ENCODE peak calls at places on chromosomes 5 and 9, in eight cellular contexts. M, K, H, T, D, G, S and I are unnamed samples.

GRCh38 chr9:93612796-93613154 is 36.4 kb downstream of the PHF2 start:
- DNase-seq in S (no peak), T (no peak), G (no peak), K (no peak), D (no peak), H (no peak), M (no peak), I (peak)

GRCh38 chr9:6414291-6414690 is 1.3 kb downstream of the UHRF2 start:
- DNase-seq in M (no peak), D (no peak), S (no peak), K (no peak), H (no peak), G (no peak), T (no peak), I (no peak)

GRCh38 chr5:74660146-74660545 is 19.6 kb upstream of the ENC1 start:
- DNase-seq in D (no peak), S (no peak), T (no peak), G (no peak), K (no peak), H (no peak), M (no peak), I (no peak)

GRCh38 chr9:101705135-101705661 is 33.2 kb downstream of the GRIN3A start:
- DNase-seq in K (no peak), H (no peak), G (no peak), D (no peak), S (no peak), T (no peak), M (peak), I (peak)

GRCh38 chr5:19001527-19001926 is 986.5 kb downstream of the CDH18 start:
- DNase-seq in S (no peak), G (no peak), M (no peak), H (no peak), D (no peak), T (no peak), K (no peak), I (no peak)

GRCh38 chr5:170278611-170279500 is 18.7 kb downstream of the LCP2 start:
- DNase-seq in T (no peak), S (peak), M (no peak), G (no peak), K (no peak), D (no peak), H (peak), I (peak)

GRCh38 chr9:82108881-82109280 is 120.3 kb downstream of the SPATA31D1 start:
- DNase-seq in T (no peak), D (no peak), G (no peak), M (no peak), S (no peak), K (no peak), H (no peak), I (no peak)

GRCh38 chr9:70111042-70111602 is 67.5 kb downstream of the MAMDC2 start:
- DNase-seq in H (peak), S (peak), K (peak), G (peak), T (peak), M (peak), D (peak), I (peak)

GRCh38 chr5:139708434-139708849 is 60.3 kb downstream of the CXXC5 start:
- DNase-seq in D (no peak), T (no peak), H (no peak), M (no peak), G (no peak), S (no peak), K (no peak), I (no peak)

GRCh38 chr9:113511856-113512761 is 48.6 kb downstream of the RGS3 start:
- DNase-seq in T (no peak), G (no peak), K (peak), S (no peak), M (no peak), H (no peak), D (no peak), I (peak)

GRCh38 chr9:86324308-86324707 is 29.9 kb downstream of the TUT7 start:
- DNase-seq in K (no peak), H (no peak), G (no peak), T (no peak), M (no peak), S (no peak), D (no peak), I (no peak)

GRCh38 chr5:153496835-153497234 is 6.4 kb downstream of the GRIA1 start:
- DNase-seq in K (no peak), S (no peak), H (no peak), T (peak), M (no peak), D (no peak), G (no peak), I (no peak)

GRCh38 chr9:135282001-135282731 is 194.7 kb downstream of the OLFM1 start:
- DNase-seq in M (peak), G (peak), K (peak), S (peak), D (peak), H (peak), T (peak), I (no peak)

GRCh38 chr5:125587631-125588030 is 835.6 kb upstream of the GRAMD2B start:
- DNase-seq in H (no peak), G (no peak), T (no peak), S (no peak), K (no peak), M (no peak), D (no peak), I (no peak)

GRCh38 chr9:116336133-116336862 is 182.7 kb downstream of the PAPPA start:
- DNase-seq in H (no peak), K (no peak), T (no peak), M (no peak), D (peak), S (no peak), G (no peak), I (no peak)

GRCh38 chr5:922745-923472 is 30.2 kb downstream of the TRIP13 start:
- DNase-seq in D (no peak), K (no peak), M (no peak), H (no peak), S (no peak), G (no peak), T (no peak), I (peak)

GRCh38 chr9:95104966-95105365 is 212.5 kb downstream of the FANCC start:
- DNase-seq in T (no peak), G (no peak), H (peak), D (no peak), S (no peak), K (no peak), M (peak), I (no peak)

GRCh38 chr5:52283221-52283620 is 504.5 kb upstream of the ITGA1 start:
- DNase-seq in K (no peak), S (no peak), M (no peak), T (no peak), H (no peak), D (no peak), G (no peak), I (no peak)

GRCh38 chr5:885127-885442 is 7.5 kb downstream of the BRD9 start:
- DNase-seq in G (no peak), D (no peak), K (no peak), H (peak), M (no peak), T (no peak), S (no peak), I (peak)

GRCh38 chr9:77475641-77476473 is 172.3 kb downstream of the GNA14 start:
- DNase-seq in D (no peak), M (no peak), K (no peak), T (no peak), G (no peak), S (no peak), H (no peak), I (no peak)

GRCh38 chr5:163867738-163868137 is 362.3 kb downstream of the MAT2B start:
- DNase-seq in D (no peak), T (no peak), S (no peak), G (no peak), H (no peak), K (no peak), M (no peak), I (no peak)

GRCh38 chr5:1445313-1445894 is at the start of gene SLC6A3:
- DNase-seq in S (no peak), D (no peak), T (no peak), G (peak), H (no peak), K (no peak), M (peak), I (no peak)

GRCh38 chr5:33565304-33565703 is 124.5 kb downstream of the TARS1 start:
- DNase-seq in D (no peak), T (no peak), K (no peak), M (no peak), H (peak), S (no peak), G (peak), I (no peak)

GRCh38 chr9:93955356-93956182 is 414 bp upstream of the BARX1 start:
- DNase-seq in S (no peak), M (no peak), K (no peak), H (no peak), T (no peak), G (no peak), D (no peak), I (no peak)

GRCh38 chr5:68376931-68377330 is 161.4 kb downstream of the PIK3R1 start:
- DNase-seq in S (no peak), G (no peak), K (no peak), T (no peak), D (no peak), H (no peak), M (no peak), I (no peak)

GRCh38 chr9:72996106-72996505 is 43.3 kb upstream of the ALDH1A1 start:
- DNase-seq in H (no peak), M (no peak), G (no peak), D (no peak), K (no peak), S (no peak), T (no peak), I (no peak)

GRCh38 chr5:141041427-141041785 is 9.8 kb upstream of the PCDHB1 start:
- DNase-seq in G (no peak), D (no peak), M (no peak), S (no peak), T (no peak), K (no peak), H (no peak), I (no peak)

GRCh38 chr5:141039061-141039460 is 12.1 kb upstream of the PCDHB1 start:
- DNase-seq in D (no peak), K (no peak), T (no peak), M (no peak), H (no peak), S (no peak), G (no peak), I (no peak)

GRCh38 chr5:141040093-141040762 is 10.9 kb upstream of the PCDHB1 start:
- DNase-seq in S (peak), K (peak), G (no peak), D (no peak), T (peak), H (no peak), M (no peak), I (no peak)

GRCh38 chr5:141039517-141039916 is 11.7 kb upstream of the PCDHB1 start:
- DNase-seq in K (no peak), D (no peak), M (no peak), G (no peak), H (no peak), T (no peak), S (no peak), I (no peak)

DNA sequence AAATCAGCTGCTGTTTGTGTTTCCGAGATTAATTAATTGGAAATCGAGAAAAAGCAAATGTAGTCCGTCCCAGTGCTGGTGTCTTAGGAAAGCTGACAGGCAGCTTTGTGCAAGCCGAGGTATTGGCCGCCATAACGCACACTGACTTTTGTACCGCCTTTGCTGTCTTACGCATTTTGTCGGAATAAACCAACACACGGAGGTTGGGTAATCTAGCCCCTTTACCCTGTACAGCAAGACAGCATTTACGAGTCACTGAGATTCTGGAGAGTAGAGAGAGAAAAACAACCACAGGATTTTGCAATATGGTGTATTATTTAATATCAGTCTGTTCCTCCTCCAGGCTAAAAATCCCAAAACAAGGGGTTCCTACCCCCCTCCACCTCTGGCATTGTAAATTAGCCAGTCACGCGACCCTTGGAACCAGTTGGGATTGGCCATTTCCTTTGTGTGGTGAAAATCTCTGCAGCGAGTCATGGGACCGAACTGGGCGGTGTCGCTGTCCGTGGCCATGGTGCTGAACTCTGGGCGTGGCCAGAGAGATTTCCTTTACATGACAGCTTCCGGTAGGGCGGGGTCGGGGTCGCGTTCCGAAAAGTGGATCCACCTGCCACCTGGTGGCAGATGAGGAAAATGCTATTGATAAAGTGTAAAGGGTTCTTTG is 10.3 kb upstream of the PCDHB1 start:
- DNase-seq in M (peak), G (peak), H (peak), D (peak), T (peak), S (peak), K (peak), I (peak)
- TF ChIP-seq POLR2A in M (no peak), G (no peak), H (peak), D (no peak), T (no peak), S (peak), K (peak), I (no peak)

DNA sequence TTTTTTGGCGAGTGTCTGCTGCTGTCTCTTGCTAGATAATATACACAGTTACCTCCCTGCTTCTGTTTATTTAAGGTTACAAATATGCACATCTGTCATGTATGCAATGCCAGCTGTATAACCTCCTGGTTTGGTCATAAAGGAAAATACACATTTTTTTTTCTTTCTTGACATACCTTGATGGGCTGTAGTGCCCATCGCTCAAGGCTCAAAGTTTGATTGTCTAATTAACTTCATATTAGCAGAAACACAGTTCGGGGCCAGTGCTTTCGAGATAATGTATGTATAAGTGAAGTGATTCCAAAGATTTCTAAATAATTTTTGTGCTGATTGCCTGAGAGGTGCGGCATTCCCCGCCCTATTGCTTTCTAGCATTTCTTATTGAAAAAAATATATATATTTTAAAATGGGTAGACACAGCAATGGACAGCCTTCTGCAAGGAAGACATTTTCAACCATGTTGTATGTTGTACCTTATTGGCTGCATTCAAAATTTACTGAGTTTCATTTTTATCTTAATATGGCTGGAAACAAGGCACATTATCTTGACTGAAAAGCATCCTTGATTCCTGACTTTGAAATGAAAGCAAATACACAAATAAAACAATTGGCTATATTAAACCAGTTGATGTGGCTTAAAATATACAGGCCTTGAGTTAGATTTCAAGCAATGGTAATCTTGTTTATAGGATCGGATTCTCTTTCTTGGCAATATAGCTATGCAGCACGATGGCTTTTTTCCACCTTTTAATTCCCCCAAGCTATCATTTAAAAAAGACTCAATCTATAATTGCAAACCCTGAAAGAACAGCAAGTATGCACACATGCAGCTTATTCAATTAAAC is 206.1 kb downstream of the MEF2C start:
- DNase-seq in T (no peak), H (no peak), M (no peak), G (no peak), D (no peak), K (no peak), S (no peak), I (no peak)
- TF ChIP-seq POLR2A in T (no peak), H (no peak), M (no peak), G (no peak), D (no peak), K (no peak), S (no peak), I (no peak)

GRCh38 chr9:89527084-89527483 is 29.2 kb upstream of the SEMA4D start:
- DNase-seq in S (no peak), T (no peak), D (no peak), M (no peak), H (peak), G (no peak), K (no peak), I (peak)
- TF ChIP-seq POLR2A in S (no peak), T (no peak), D (no peak), M (no peak), H (no peak), G (no peak), K (no peak), I (no peak)

DNA sequence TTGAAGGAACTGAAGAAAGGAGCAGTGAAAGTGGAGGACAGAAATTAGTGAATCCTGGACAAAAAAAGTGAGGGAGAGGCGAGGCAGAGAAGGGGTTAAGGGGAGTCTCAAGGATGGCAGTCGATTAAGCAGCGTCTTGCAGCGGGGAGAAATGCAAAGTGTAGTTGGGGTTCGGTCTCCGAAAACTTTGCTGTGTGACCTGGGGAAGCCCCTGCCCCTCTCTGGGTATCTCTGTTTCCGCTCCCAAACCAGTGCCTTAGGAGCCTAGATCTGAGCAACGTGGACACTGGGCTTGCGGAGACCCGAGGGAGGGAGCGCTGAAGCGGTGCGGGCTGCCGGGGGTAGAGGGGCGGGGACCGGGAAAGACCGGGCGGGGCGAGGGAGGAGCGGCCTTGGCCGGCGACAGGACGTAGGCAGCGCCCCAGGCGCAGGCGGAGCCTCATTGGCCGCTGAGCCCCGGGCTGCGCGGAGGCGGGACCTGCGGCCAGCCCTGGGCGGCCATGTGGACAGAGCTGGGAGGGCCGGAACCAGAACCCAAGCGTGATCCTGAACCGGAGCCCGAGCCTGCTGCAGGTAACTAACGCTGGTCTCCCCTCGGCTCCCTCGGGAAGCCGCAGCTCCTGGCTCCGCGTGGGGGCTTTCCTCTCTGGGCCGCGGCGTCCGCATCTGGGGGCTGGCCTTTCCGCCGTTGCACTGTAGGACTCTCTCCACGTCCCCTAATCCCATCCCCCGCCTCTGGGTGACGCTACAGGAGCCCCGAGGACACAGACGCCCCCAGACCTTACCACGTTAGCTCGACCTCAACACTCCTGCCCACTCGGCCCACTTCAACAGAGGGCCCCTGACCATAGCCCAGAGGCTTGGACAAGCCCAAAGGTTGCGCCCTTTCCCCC is at the start of gene ALDH1B1:
- DNase-seq in T (peak), M (peak), H (peak), G (peak), S (peak), D (peak), K (peak), I (peak)
- TF ChIP-seq POLR2A in T (no peak), M (peak), H (peak), G (peak), S (no peak), D (peak), K (peak), I (no peak)

DNA sequence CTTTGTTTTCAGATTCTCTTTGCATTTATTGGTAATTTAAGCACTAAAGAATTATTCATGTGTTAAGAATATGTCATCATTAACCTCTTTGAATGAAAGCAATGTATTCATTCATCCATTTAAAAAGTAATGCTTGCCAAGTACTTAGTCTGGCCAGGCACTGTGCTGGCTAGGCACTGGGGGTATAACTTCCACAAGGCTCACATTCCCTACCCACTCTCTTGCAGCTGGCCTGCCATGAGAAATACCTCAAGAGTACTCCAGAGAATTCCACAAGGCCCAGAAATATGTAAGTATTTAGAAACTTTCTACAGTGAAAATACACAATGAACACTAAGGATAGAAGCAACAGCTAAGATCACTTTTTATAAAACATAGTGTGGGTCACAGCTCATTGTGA is 25.4 kb downstream of the ZNF300 start:
- DNase-seq in K (no peak), M (no peak), G (no peak), S (no peak), H (no peak), T (no peak), D (no peak), I (no peak)
- TF ChIP-seq POLR2A in K (no peak), M (no peak), G (no peak), S (no peak), H (no peak), T (no peak), D (no peak), I (no peak)